ENCODE peak calls at places on chromosomes 6 and 20, in six cellular contexts. Y is trophoblast cell, W is neuronal stem cell, T is mesenchymal stem cell, K is H1, O is IMR-90. P is an unnamed sample.

GRCh38 chr6:53294095-53294494 is 54.7 kb downstream of the ELOVL5 start:
- DNase-seq in Y (no peak), W (peak), T (no peak), K (peak), O (no peak), P (peak)

GRCh38 chr6:42331019-42331418 is 113.4 kb upstream of the MRPS10 start:
- DNase-seq in Y (no peak), W (no peak), T (no peak), K (no peak), O (no peak), P (no peak)

GRCh38 chr6:13044390-13044789 is 283.9 kb downstream of the TBC1D7 start:
- DNase-seq in Y (peak), W (no peak), T (peak), K (peak), O (no peak), P (peak)

GRCh38 chr6:95203153-95203754 is 374.1 kb upstream of the MANEA start:
- DNase-seq in Y (peak), W (peak), T (peak), K (no peak), O (peak), P (no peak)

GRCh38 chr6:9062581-9062980 is 627.2 kb upstream of the SLC35B3 start:
- DNase-seq in Y (no peak), W (no peak), T (no peak), K (no peak), O (no peak), P (no peak)

GRCh38 chr6:36488221-36488620 is 45.4 kb downstream of the KCTD20 start:
- DNase-seq in Y (no peak), W (no peak), T (no peak), K (no peak), O (no peak), P (no peak)

GRCh38 chr6:75381878-75382633 is 97.5 kb upstream of the TMEM30A start:
- DNase-seq in Y (no peak), W (no peak), T (no peak), K (no peak), O (no peak), P (no peak)

GRCh38 chr6:32075781-32076494 is 33.2 kb downstream of the TNXB start:
- DNase-seq in Y (peak), W (no peak), T (peak), K (no peak), O (no peak), P (no peak)

GRCh38 chr20:62622877-62623487 is 19.3 kb upstream of the SLCO4A1 start:
- DNase-seq in Y (no peak), W (no peak), T (no peak), K (no peak), O (no peak), P (no peak)

GRCh38 chr6:26240981-26241770 is 123.8 kb upstream of the BTN3A2 start:
- DNase-seq in Y (no peak), W (no peak), T (no peak), K (no peak), O (peak), P (no peak)

GRCh38 chr20:49384437-49385434 is 97.7 kb downstream of the KCNB1 start:
- DNase-seq in Y (peak), W (peak), T (peak), K (peak), O (peak), P (peak)

GRCh38 chr6:90197854-90198496 is 98.7 kb downstream of the BACH2 start:
- DNase-seq in Y (peak), W (no peak), T (peak), K (no peak), O (peak), P (no peak)

GRCh38 chr6:10248378-10248843 is 166.5 kb downstream of the TFAP2A start:
- DNase-seq in Y (peak), W (no peak), T (no peak), K (no peak), O (peak), P (peak)

GRCh38 chr20:63977392-63978276 is 1.8 kb downstream of the SAMD10 start:
- DNase-seq in Y (no peak), W (no peak), T (peak), K (no peak), O (peak), P (peak)

GRCh38 chr20:13147071-13147961 is 73.8 kb upstream of the ISM1 start:
- DNase-seq in Y (no peak), W (no peak), T (no peak), K (no peak), O (no peak), P (no peak)

GRCh38 chr20:3296256-3297095 is 57.5 kb upstream of the SLC4A11 start:
- DNase-seq in Y (no peak), W (no peak), T (no peak), K (no peak), O (no peak), P (no peak)

GRCh38 chr6:11277275-11278206 is 45.1 kb upstream of the NEDD9 start:
- DNase-seq in Y (no peak), W (peak), T (peak), K (no peak), O (peak), P (peak)

GRCh38 chr6:76697585-76697984 is 625.1 kb upstream of the IMPG1 start:
- DNase-seq in Y (no peak), W (no peak), T (peak), K (no peak), O (peak), P (no peak)

GRCh38 chr6:156899071-156899470 is 121.9 kb downstream of the ARID1B start:
- DNase-seq in Y (no peak), W (no peak), T (no peak), K (no peak), O (no peak), P (no peak)

GRCh38 chr6:7124114-7124513 is 16.4 kb downstream of the RREB1 start:
- DNase-seq in Y (no peak), W (no peak), T (no peak), K (no peak), O (no peak), P (no peak)

GRCh38 chr6:111076024-111076680 is 11.2 kb upstream of the SLC16A10 start:
- DNase-seq in Y (peak), W (no peak), T (no peak), K (no peak), O (no peak), P (no peak)

GRCh38 chr6:160412993-160413392 is 64.8 kb downstream of the SLC22A3 start:
- DNase-seq in Y (no peak), W (no peak), T (no peak), K (no peak), O (no peak), P (no peak)

GRCh38 chr20:51128198-51128597 is 105.3 kb upstream of the KCNG1 start:
- DNase-seq in Y (no peak), W (no peak), T (peak), K (no peak), O (peak), P (peak)

GRCh38 chr6:113586966-113587699 is 270.0 kb upstream of the MARCKS start:
- DNase-seq in Y (no peak), W (peak), T (no peak), K (no peak), O (no peak), P (peak)

GRCh38 chr20:52251137-52251700 is 59.6 kb upstream of the ZFP64 start:
- DNase-seq in Y (no peak), W (no peak), T (no peak), K (no peak), O (no peak), P (no peak)

GRCh38 chr6:119390276-119390793 is 40.8 kb upstream of the MAN1A1 start:
- DNase-seq in Y (no peak), W (no peak), T (peak), K (no peak), O (no peak), P (no peak)

GRCh38 chr6:110876170-110876773 is 1.7 kb downstream of the AMD1 start:
- DNase-seq in Y (peak), W (peak), T (peak), K (peak), O (peak), P (peak)

GRCh38 chr6:137171824-137172733 is 1.4 kb downstream of the IL22RA2 start:
- DNase-seq in Y (peak), W (no peak), T (no peak), K (no peak), O (no peak), P (peak)

GRCh38 chr6:139376054-139376355 is 1.6 kb upstream of the CITED2 start:
- DNase-seq in Y (no peak), W (no peak), T (peak), K (no peak), O (no peak), P (no peak)

GRCh38 chr6:111888928-111889696 is 15.9 kb upstream of the FYN start:
- DNase-seq in Y (no peak), W (peak), T (peak), K (no peak), O (peak), P (peak)

GRCh38 chr6:33160728-33161323 is 31.4 kb downstream of the COL11A2 start:
- DNase-seq in Y (peak), W (no peak), T (peak), K (no peak), O (peak), P (peak)

GRCh38 chr6:390914-391558 is 516 bp upstream of the IRF4 start:
- DNase-seq in Y (no peak), W (peak), T (no peak), K (peak), O (no peak), P (peak)

GRCh38 chr20:32737371-32738223 is 5.7 kb downstream of the COMMD7 start:
- DNase-seq in Y (no peak), W (no peak), T (peak), K (no peak), O (peak), P (no peak)

GRCh38 chr20:32741151-32741550 is 2.1 kb downstream of the COMMD7 start:
- DNase-seq in Y (peak), W (no peak), T (no peak), K (no peak), O (no peak), P (no peak)

GRCh38 chr20:32743237-32744112 is at the start of gene COMMD7:
- DNase-seq in Y (peak), W (no peak), T (peak), K (peak), O (peak), P (peak)

GRCh38 chr20:32742322-32743236 is 688 bp downstream of the COMMD7 start:
- DNase-seq in Y (no peak), W (no peak), T (no peak), K (peak), O (no peak), P (no peak)
- H3K4ac ChIP-seq in Y (peak), W (no peak), T (peak), K (peak), O (peak), P (no peak)

GRCh38 chr20:38295811-38296210 is 8.1 kb upstream of the BPI start:
- DNase-seq in Y (no peak), W (no peak), T (no peak), K (no peak), O (no peak), P (no peak)
- H4K91ac ChIP-seq in Y (no peak), W (no peak), T (no peak), K (no peak), O (no peak), P (no peak)

DNA sequence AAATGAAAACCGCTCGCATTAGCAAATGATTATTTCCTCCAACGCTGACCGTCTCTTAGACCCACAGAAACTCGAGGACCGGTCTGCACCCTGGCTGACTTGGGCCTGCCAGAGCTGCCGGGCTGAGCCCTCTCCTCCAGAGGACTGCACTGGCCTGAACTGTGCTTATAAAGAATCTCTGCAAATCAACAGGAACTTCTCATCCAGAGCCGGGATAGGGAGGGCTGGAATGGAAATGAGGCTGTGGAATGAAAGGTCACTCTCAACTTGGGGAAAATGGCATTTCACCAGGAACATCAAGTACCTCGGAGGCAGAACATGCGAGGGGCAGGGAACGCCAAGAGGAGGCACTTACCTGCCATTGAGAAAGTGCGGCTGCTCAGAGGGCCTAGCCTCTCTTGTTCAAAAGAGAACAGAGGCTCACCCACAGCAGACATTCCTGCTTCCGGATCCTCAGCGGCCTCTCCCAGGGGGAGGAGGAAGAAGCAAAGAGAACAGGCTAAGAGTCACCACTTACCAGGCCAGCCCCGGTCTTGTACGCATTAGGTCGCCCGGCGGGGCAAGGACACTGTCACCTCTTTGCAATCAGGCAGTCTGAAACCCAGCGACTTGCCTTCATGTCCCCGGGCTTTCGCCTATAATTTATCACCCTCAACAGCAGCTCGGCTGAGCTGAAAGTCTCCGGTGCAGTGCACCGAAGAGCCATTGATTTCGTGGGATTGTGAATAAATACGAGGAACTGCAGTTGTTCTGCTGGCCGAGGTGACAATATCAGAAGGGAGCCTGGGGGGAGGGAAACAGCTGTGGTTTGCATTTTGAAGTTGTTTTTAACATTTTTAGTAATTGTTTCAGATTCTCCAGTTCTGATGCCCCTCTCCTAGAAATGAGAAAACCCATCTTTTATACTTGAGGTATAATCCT is 37.6 kb downstream of the ZMYND8 start:
- DNase-seq in Y (peak), W (no peak), T (peak), K (peak), O (peak), P (peak)
- H3K4ac ChIP-seq in Y (peak), W (no peak), T (peak), K (peak), O (peak), P (peak)

DNA sequence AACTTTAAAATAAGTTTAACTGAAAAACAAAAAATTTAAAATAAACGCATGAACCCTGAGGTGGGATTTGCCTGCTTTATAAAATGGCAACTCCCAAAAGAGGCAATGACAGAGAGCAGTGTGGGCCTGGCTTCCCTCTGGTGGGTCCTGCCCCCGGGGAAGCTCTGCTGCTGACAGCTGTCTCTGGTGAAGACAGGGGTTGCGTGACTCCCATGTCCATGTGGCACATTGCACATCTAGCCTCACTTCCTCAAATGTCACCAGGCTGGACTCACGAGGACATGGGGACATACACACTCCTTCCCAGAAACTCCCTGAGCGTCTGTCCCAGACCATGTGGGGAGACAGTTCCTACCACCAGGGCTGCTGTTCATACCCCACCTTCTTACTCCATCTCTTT is 66.2 kb downstream of the ABHD12 start:
- DNase-seq in Y (peak), W (no peak), T (no peak), K (peak), O (no peak), P (peak)
- H4K91ac ChIP-seq in Y (no peak), W (no peak), T (no peak), K (no peak), O (no peak), P (no peak)

DNA sequence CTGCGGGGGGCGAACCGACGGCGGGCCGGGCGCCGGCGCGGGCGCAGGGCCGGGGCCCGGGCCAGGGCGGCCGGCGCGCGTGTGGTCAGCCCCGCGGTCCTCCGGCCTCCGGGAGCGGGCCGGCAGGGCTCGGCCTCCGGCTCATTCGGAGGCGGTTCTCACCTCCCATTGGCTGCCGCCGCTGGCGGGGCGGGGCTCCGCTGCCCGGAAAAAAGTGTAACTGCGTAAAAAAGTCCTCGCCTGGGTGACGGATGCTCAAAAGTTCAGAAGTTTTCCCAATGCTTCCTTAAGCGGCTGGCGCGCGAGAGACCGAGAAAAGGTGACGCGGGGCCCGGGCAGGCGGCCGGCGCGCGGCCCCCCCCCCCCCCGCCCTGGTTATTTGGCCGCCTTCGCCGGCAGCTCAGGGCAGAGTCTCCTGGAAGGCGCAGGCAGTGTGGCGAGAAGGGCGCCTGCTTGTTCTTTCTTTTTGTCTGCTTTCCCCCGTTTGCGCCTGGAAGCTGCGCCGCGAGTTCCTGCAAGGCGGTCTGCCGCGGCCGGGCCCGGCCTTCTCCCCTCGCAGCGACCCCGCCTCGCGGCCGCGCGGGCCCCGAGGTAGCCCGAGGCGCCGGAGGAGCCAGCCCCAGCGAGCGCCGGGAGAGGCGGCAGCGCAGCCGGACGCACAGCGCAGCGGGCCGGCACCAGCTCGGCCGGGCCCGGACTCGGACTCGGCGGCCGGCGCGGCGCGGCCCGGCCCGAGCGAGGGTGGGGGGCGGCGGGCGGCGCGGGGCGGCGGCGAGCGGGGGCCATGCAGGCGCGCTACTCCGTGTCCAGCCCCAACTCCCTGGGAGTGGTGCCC is at the start of gene FOXC1:
- DNase-seq in Y (peak), W (peak), T (peak), K (no peak), O (peak), P (peak)
- H3K4ac ChIP-seq in Y (no peak), W (no peak), T (no peak), K (no peak), O (peak), P (no peak)

DNA sequence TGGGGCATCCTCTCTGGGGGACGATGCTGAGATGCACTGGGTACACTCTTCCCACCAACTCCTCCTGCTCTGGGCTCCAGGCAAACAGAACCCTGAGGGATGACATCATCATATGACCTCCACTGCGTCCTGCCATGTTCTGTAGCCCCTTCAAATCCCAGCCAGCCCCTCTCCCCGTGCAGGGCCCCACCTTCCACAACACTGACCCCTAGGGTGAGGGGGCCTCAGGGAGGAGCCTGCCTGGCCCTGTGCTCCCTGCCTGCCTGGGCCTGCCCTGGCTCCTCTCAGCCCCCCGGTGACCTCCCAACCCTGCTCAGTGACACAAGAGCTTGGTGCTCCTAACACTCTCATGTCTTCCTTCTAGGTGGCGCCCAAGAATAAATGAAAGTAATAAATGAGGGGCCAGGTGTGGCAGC is 9.6 kb upstream of the SPDEF start:
- DNase-seq in Y (no peak), W (no peak), T (no peak), K (no peak), O (no peak), P (no peak)
- H4K91ac ChIP-seq in Y (no peak), W (no peak), T (no peak), K (peak), O (no peak), P (no peak)

DNA sequence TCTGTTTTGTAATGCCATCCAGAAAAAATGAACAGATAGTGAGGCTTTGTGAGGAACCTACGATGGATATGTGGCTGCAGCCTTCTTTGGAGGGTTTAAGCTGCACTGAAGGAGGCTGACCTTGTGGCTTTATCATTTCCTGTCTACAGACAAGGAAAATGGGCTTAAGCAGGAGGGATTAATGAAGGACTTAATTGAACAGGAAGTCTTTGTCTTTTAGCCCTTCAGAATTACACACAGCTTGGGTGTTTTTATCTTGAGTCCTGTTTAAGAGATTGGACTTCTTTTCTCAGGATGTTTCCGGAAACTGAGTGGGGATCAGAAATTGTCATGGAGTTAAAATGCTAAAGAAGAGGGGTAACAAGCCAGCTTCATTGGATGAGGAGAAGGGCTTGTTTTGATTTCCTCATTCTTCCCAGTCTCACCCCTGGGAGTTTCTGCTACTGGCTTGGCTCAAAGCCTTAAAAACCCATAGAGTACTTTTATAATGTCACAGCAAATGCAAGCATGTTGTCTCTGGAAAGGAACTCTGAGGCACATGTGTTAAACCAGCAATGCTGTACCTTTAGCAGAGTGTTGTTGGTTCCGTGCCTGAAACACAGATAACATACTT is 193.6 kb downstream of the JARID2 start:
- DNase-seq in Y (no peak), W (peak), T (peak), K (no peak), O (no peak), P (no peak)
- H3K4ac ChIP-seq in Y (no peak), W (no peak), T (no peak), K (no peak), O (no peak), P (no peak)

GRCh38 chr6:17002123-17002522 is 99.7 kb upstream of the STMND1 start:
- DNase-seq in Y (no peak), W (no peak), T (no peak), K (no peak), O (no peak), P (no peak)
- H4K91ac ChIP-seq in Y (no peak), W (no peak), T (no peak), K (no peak), O (no peak), P (no peak)

P was measured in H9.